ENCODE peak calls at places on chromosome 22, in four cellular contexts. One of them, this sample, is unnamed.

GRCh38 chr22:22721681-22722309 is 77.4 kb downstream of the GGTLC2 start:
- DNase-seq in A172: no peak
- DNase-seq in kidney: no peak
- DNase-seq in iPS-NIHi11: no peak
- DNase-seq in this sample: no peak

GRCh38 chr22:37241351-37242142 is 2.5 kb downstream of the RAC2 start:
- DNase-seq in A172: no peak
- DNase-seq in kidney: peak; percentile 75
- DNase-seq in iPS-NIHi11: no peak
- DNase-seq in this sample: peak; percentile 18

GRCh38 chr22:21075516-21076138 is 29.9 kb downstream of the LRRC74B start:
- DNase-seq in A172: no peak
- DNase-seq in kidney: no peak
- DNase-seq in iPS-NIHi11: no peak
- DNase-seq in this sample: no peak

GRCh38 chr22:29503811-29504372 is 23.9 kb downstream of the NEFH start:
- DNase-seq in A172: peak; percentile 41
- DNase-seq in kidney: no peak
- DNase-seq in iPS-NIHi11: no peak
- DNase-seq in this sample: no peak

GRCh38 chr22:49555526-49555925 is 272.1 kb downstream of the BRD1 start:
- DNase-seq in A172: no peak
- DNase-seq in kidney: peak; percentile 51
- DNase-seq in iPS-NIHi11: no peak
- DNase-seq in this sample: no peak

GRCh38 chr22:40313007-40313406 is 33.3 kb upstream of the ADSL start:
- DNase-seq in A172: no peak
- DNase-seq in kidney: no peak
- DNase-seq in iPS-NIHi11: no peak
- DNase-seq in this sample: no peak

GRCh38 chr22:29071261-29072045 is 1.4 kb upstream of the KREMEN1 start:
- DNase-seq in A172: no peak
- DNase-seq in kidney: peak; percentile 81
- DNase-seq in iPS-NIHi11: peak; percentile 72
- DNase-seq in this sample: no peak

GRCh38 chr22:29470159-29470855 is 9.7 kb upstream of the NEFH start:
- DNase-seq in A172: peak; percentile 38
- DNase-seq in kidney: peak; percentile 80
- DNase-seq in iPS-NIHi11: peak; percentile 95
- DNase-seq in this sample: peak; percentile 70

GRCh38 chr22:22009661-22010060 is 27.1 kb upstream of the TOP3B start:
- DNase-seq in A172: no peak
- DNase-seq in kidney: no peak
- DNase-seq in iPS-NIHi11: no peak
- DNase-seq in this sample: no peak

GRCh38 chr22:49099496-49100124 is 728.1 kb downstream of the BRD1 start:
- DNase-seq in A172: peak; percentile 63
- DNase-seq in kidney: peak; percentile 37
- DNase-seq in iPS-NIHi11: no peak
- DNase-seq in this sample: no peak

GRCh38 chr22:31206896-31207687 is 5.0 kb upstream of the LIMK2 start:
- DNase-seq in A172: no peak
- DNase-seq in kidney: no peak
- DNase-seq in iPS-NIHi11: peak; percentile 23
- DNase-seq in this sample: no peak

GRCh38 chr22:46714550-46714949 is 23.5 kb downstream of the CERK start:
- DNase-seq in A172: no peak
- DNase-seq in kidney: no peak
- DNase-seq in iPS-NIHi11: no peak
- DNase-seq in this sample: peak; percentile 67

GRCh38 chr22:48560389-48560751 is 1267.3 kb downstream of the BRD1 start:
- DNase-seq in A172: no peak
- DNase-seq in kidney: peak; percentile 40
- DNase-seq in iPS-NIHi11: no peak
- DNase-seq in this sample: no peak

GRCh38 chr22:29201722-29202230 is 3.9 kb upstream of the EMID1 start:
- DNase-seq in A172: no peak
- DNase-seq in kidney: peak; percentile 81
- DNase-seq in iPS-NIHi11: peak; percentile 12
- DNase-seq in this sample: no peak

GRCh38 chr22:22786301-22787115 is 101.1 kb upstream of the IGLL5 start:
- DNase-seq in A172: no peak
- DNase-seq in kidney: no peak
- DNase-seq in iPS-NIHi11: no peak
- DNase-seq in this sample: no peak

GRCh38 chr22:39254789-39255298 is 10.1 kb upstream of the PDGFB start:
- DNase-seq in A172: peak; percentile 77
- DNase-seq in kidney: no peak
- DNase-seq in iPS-NIHi11: peak; percentile 42
- DNase-seq in this sample: no peak

GRCh38 chr22:23177197-23177596 is 3.1 kb upstream of the BCR start:
- DNase-seq in A172: no peak
- DNase-seq in kidney: no peak
- DNase-seq in iPS-NIHi11: no peak
- DNase-seq in this sample: no peak

GRCh38 chr22:29621761-29622526 is 18.5 kb downstream of the NF2 start:
- DNase-seq in A172: peak; percentile 95
- DNase-seq in kidney: no peak
- DNase-seq in iPS-NIHi11: no peak
- DNase-seq in this sample: no peak

GRCh38 chr22:38465673-38466490 is 2.0 kb upstream of the KDELR3 start:
- DNase-seq in A172: no peak
- DNase-seq in kidney: peak; percentile 69
- DNase-seq in iPS-NIHi11: no peak
- DNase-seq in this sample: no peak

GRCh38 chr22:24894998-24895397 is 51.5 kb downstream of the LHFPL7 start:
- DNase-seq in A172: peak; percentile 62
- DNase-seq in kidney: peak; percentile 89
- DNase-seq in iPS-NIHi11: peak; percentile 52
- DNase-seq in this sample: peak; percentile 85